ENCODE peak calls at places on chromosomes 1 and 21, in eight cellular contexts. D is neural progenitor cell, I is PC-3, Z is OCI-LY7, H is SK-N-SH, A is hepatocyte, R is GM23338, B is HCT116. O is an unnamed sample.

GRCh38 chr1:8318436-8318835 is 522 bp downstream of the SLC45A1 start:
- DNase-seq in B (no peak), H (no peak), R (no peak), A (no peak), Z (no peak), D (peak), I (no peak), O (no peak)

GRCh38 chr1:17762313-17762712 is 7.2 kb downstream of the ACTL8 start:
- DNase-seq in I (no peak), H (no peak), Z (no peak), A (no peak), R (no peak), D (no peak), B (no peak), O (no peak)

GRCh38 chr1:83905315-83905907 is 93.5 kb downstream of the TTLL7 start:
- DNase-seq in R (peak), B (no peak), A (peak), I (peak), H (peak), D (peak), Z (peak), O (peak)

GRCh38 chr1:183243190-183244065 is 57.4 kb downstream of the LAMC2 start:
- DNase-seq in I (no peak), H (no peak), D (no peak), R (no peak), Z (no peak), B (no peak), A (peak), O (no peak)

GRCh38 chr1:55636691-55637090 is 421.5 kb upstream of the USP24 start:
- DNase-seq in I (peak), D (no peak), B (no peak), H (no peak), Z (no peak), R (no peak), A (no peak), O (no peak)

GRCh38 chr1:64915381-64916274 is 50.7 kb downstream of the JAK1 start:
- DNase-seq in H (peak), R (peak), B (no peak), I (peak), Z (no peak), A (peak), D (no peak), O (no peak)

GRCh38 chr1:160058087-160058486 is 11.9 kb downstream of the KCNJ10 start:
- DNase-seq in D (no peak), Z (no peak), H (no peak), R (peak), B (no peak), I (peak), A (no peak), O (no peak)

GRCh38 chr1:168135982-168136708 is 585 bp downstream of the GPR161 start:
- DNase-seq in R (peak), Z (no peak), B (no peak), I (peak), A (peak), D (peak), H (peak), O (no peak)

GRCh38 chr1:151512801-151513625 is 1.8 kb downstream of the CGN start:
- DNase-seq in Z (no peak), D (peak), I (peak), H (no peak), R (peak), B (no peak), A (peak), O (no peak)

GRCh38 chr21:38468989-38469388 is 29.3 kb downstream of the ERG start:
- DNase-seq in Z (no peak), D (no peak), I (peak), H (no peak), A (peak), B (no peak), R (no peak), O (no peak)

GRCh38 chr21:45892156-45892919 is 89.2 kb upstream of the COL6A1 start:
- DNase-seq in H (no peak), D (no peak), B (no peak), I (no peak), Z (peak), R (no peak), A (no peak), O (no peak)

GRCh38 chr1:205240569-205240968 is 12.8 kb downstream of the TMCC2 start:
- DNase-seq in H (no peak), B (no peak), D (no peak), R (no peak), I (no peak), Z (no peak), A (no peak), O (no peak)

GRCh38 chr1:40162791-40163441 is 1.7 kb downstream of the RLF start:
- DNase-seq in R (peak), A (no peak), H (peak), I (peak), Z (no peak), D (no peak), B (no peak), O (no peak)

GRCh38 chr1:54610601-54611580 is 12.4 kb downstream of the FAM151A start:
- DNase-seq in R (peak), B (no peak), H (no peak), D (peak), Z (no peak), I (no peak), A (no peak), O (no peak)

GRCh38 chr1:183215936-183216335 is 29.9 kb downstream of the LAMC2 start:
- DNase-seq in D (no peak), Z (no peak), I (no peak), A (no peak), H (no peak), B (no peak), R (no peak), O (no peak)

GRCh38 chr1:173753830-173754229 is 39.0 kb downstream of the KLHL20 start:
- DNase-seq in D (no peak), Z (no peak), H (no peak), B (no peak), I (no peak), A (no peak), R (no peak), O (no peak)

GRCh38 chr1:108057536-108057935 is 92.6 kb upstream of the VAV3 start:
- DNase-seq in R (peak), I (no peak), D (peak), A (peak), Z (no peak), B (no peak), H (no peak), O (no peak)

GRCh38 chr1:70483342-70483741 is 72.3 kb downstream of the CTH start:
- DNase-seq in D (no peak), A (no peak), B (no peak), Z (no peak), H (peak), I (no peak), R (no peak), O (no peak)

GRCh38 chr1:39892611-39893595 is 8.8 kb downstream of the MYCL start:
- DNase-seq in D (peak), B (no peak), H (no peak), R (peak), A (peak), I (peak), Z (no peak), O (no peak)

GRCh38 chr1:211736351-211736915 is 61.0 kb upstream of the NEK2 start:
- DNase-seq in I (no peak), D (no peak), B (no peak), A (no peak), R (no peak), Z (no peak), H (no peak), O (no peak)

GRCh38 chr1:246695136-246695535 is 29.1 kb upstream of the SCCPDH start:
- DNase-seq in R (no peak), B (no peak), A (no peak), Z (no peak), D (no peak), H (no peak), I (peak), O (no peak)

GRCh38 chr1:54165146-54165545 is 12.3 kb upstream of the CDCP2 start:
- DNase-seq in H (no peak), I (no peak), B (no peak), A (no peak), D (no peak), Z (no peak), R (peak), O (no peak)

GRCh38 chr1:62362061-62362951 is 43.1 kb upstream of the KANK4 start:
- DNase-seq in I (no peak), H (no peak), A (no peak), B (no peak), Z (no peak), R (no peak), D (no peak), O (no peak)

GRCh38 chr1:183023146-183023600 is at the start of gene LAMC1:
- DNase-seq in D (peak), R (peak), A (peak), H (peak), I (peak), Z (peak), B (no peak), O (peak)

GRCh38 chr1:185262151-185262550 is 54.9 kb downstream of the IVNS1ABP start:
- DNase-seq in Z (no peak), I (no peak), D (no peak), H (no peak), R (no peak), A (no peak), B (no peak), O (no peak)

GRCh38 chr1:33322870-33323585 is 2.1 kb upstream of the A3GALT2 start:
- DNase-seq in H (no peak), D (no peak), I (no peak), B (no peak), A (no peak), R (no peak), Z (peak), O (no peak)

GRCh38 chr1:172761581-172762025 is 102.7 kb downstream of the FASLG start:
- DNase-seq in D (no peak), R (no peak), I (peak), A (no peak), H (no peak), Z (no peak), B (no peak), O (no peak)

GRCh38 chr1:67759692-67760029 is 73.6 kb downstream of the GNG12 start:
- DNase-seq in R (no peak), H (no peak), B (no peak), A (no peak), Z (no peak), I (peak), D (no peak), O (no peak)

GRCh38 chr1:161001537-161001936 is 19.4 kb downstream of the F11R start:
- DNase-seq in I (no peak), D (no peak), Z (no peak), A (no peak), B (no peak), H (no peak), R (no peak), O (no peak)

GRCh38 chr1:231187556-231187955 is 25.7 kb downstream of the TRIM67 start:
- DNase-seq in H (no peak), D (no peak), A (no peak), B (no peak), Z (no peak), R (no peak), I (no peak), O (no peak)

GRCh38 chr1:231188072-231188471 is 26.2 kb downstream of the TRIM67 start:
- DNase-seq in D (no peak), Z (no peak), H (no peak), I (no peak), A (no peak), R (no peak), B (no peak), O (no peak)

GRCh38 chr1:231184891-231185290 is 23.0 kb downstream of the TRIM67 start:
- DNase-seq in Z (no peak), R (no peak), A (no peak), B (no peak), I (no peak), H (no peak), D (no peak), O (no peak)

GRCh38 chr1:231185391-231185790 is 23.5 kb downstream of the TRIM67 start:
- DNase-seq in R (no peak), Z (no peak), H (no peak), D (no peak), I (no peak), B (no peak), A (no peak), O (no peak)

GRCh38 chr1:231186356-231187115 is 24.7 kb downstream of the TRIM67 start:
- DNase-seq in H (no peak), R (no peak), Z (no peak), D (no peak), A (no peak), I (no peak), B (no peak), O (no peak)
- TF ChIP-seq EZH2phosphoT487 in H (no peak), R (no peak), Z (no peak), D (no peak), A (no peak), I (no peak), B (no peak), O (no peak)

GRCh38 chr21:18522181-18522771 is 118.7 kb upstream of the TMPRSS15 start:
- DNase-seq in B (no peak), Z (no peak), R (peak), A (peak), D (peak), H (no peak), I (peak), O (peak)
- TF ChIP-seq CTCF in B (no peak), Z (peak), R (peak), A (peak), D (peak), H (peak), I (peak), O (peak)

DNA sequence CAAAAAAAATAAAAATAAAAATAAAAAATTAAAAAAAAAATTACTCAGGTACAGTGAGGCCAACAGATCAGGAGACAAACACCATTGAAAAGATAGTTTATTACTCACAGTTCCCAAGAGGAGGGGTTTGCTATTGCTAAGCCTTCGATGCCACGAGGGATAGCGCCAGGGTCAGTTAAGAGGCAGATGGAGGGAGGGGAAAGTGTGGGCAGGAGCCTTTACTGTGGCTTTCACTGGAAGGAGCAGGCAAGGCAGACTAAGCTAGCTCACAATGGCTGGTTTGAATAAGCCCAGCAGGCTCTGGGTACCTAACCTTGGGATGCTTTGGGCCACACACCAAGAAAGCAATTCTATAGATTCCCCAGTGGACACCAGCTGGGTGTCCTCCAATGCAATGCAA is 12.7 kb upstream of the RNF187 start:
- DNase-seq in I (no peak), D (peak), Z (no peak), R (peak), B (no peak), H (no peak), A (no peak), O (no peak)
- TF ChIP-seq EZH2phosphoT487 in I (no peak), D (no peak), Z (no peak), R (no peak), B (no peak), H (no peak), A (no peak), O (no peak)

GRCh38 chr1:41360074-41361027 is 883 bp upstream of the FOXO6 start:
- DNase-seq in I (peak), H (no peak), A (peak), B (no peak), Z (no peak), R (peak), D (peak), O (no peak)

GRCh38 chr1:41359211-41360073 is 1.8 kb upstream of the FOXO6 start:
- DNase-seq in A (no peak), R (no peak), B (no peak), Z (no peak), D (peak), H (no peak), I (no peak), O (no peak)

GRCh38 chr1:41362357-41362721 is 1.1 kb downstream of the FOXO6 start:
- DNase-seq in H (no peak), B (no peak), D (no peak), A (no peak), R (no peak), I (no peak), Z (no peak), O (no peak)

GRCh38 chr1:41361495-41362356 is 492 bp downstream of the FOXO6 start:
- DNase-seq in H (peak), R (peak), A (peak), Z (peak), D (peak), B (no peak), I (no peak), O (no peak)

DNA sequence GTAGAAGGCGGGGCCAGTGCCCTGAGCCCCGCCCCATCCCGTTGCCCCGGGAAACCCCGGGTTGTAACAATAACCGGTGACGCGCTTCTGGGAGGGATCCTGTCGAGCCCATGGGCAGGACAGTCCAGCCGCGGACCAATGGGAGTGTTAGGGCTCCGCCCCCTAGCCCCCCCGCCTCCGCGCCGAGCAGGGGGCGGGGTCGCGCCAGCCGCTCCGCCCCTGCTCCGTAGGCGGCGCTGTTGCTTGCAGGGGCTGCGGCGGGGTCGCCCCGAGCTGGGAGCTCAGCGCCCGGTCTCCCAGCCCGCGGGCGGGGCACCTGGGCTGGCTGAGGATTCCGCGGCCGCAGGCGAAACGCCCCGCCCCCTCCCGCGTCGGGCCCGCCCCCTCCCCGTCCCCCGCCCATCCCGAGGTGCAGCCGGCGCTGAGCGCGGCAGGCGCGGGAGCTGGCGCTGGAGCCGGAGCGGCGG is at the start of gene FOXO6:
- DNase-seq in I (peak), H (peak), B (peak), D (peak), A (peak), Z (peak), R (peak), O (peak)
- TF ChIP-seq CTCF in I (peak), H (peak), B (peak), D (peak), A (peak), Z (peak), R (peak), O (peak)

O was measured in MM.1S.